ENCODE peak calls at places on chromosomes 3 and 15, in eight cellular contexts. Y is AG09309; L is suprapubic skin; M is upper lobe of right lung; G is CD8-positive, alpha-beta T cell; E is Calu3; Z is WERI-Rb-1; T is uterus. D is an unnamed sample.

GRCh38 chr3:31105438-31106077 is 211.1 kb upstream of the GADL1 start:
- DNase-seq in Y (peak; percentile 89), L (no peak), M (no peak), G (no peak), E (no peak), Z (no peak), T (no peak), D (peak; percentile 96)

GRCh38 chr3:108953700-108954099 is at the start of gene GUCA1C:
- DNase-seq in Y (no peak), L (no peak), M (no peak), G (no peak), E (no peak), Z (no peak), T (no peak), D (no peak)

GRCh38 chr3:32297366-32297765 is 58.9 kb downstream of the CMTM8 start:
- DNase-seq in Y (no peak), L (no peak), M (no peak), G (peak; percentile 57), E (no peak), Z (no peak), T (no peak), D (no peak)

GRCh38 chr3:135513106-135514063 is 452.1 kb upstream of the PPP2R3A start:
- DNase-seq in Y (no peak), L (no peak), M (no peak), G (no peak), E (peak; percentile 42), Z (no peak), T (no peak), D (peak; percentile 26)

GRCh38 chr15:78991879-78992278 is 47.0 kb upstream of the CTSH start:
- DNase-seq in Y (no peak), L (no peak), M (no peak), G (no peak), E (no peak), Z (no peak), T (no peak), D (no peak)

GRCh38 chr3:18062289-18063025 is 320.0 kb upstream of the TBC1D5 start:
- DNase-seq in Y (peak; percentile 37), L (no peak), M (no peak), G (no peak), E (no peak), Z (no peak), T (no peak), D (peak; percentile 47)

GRCh38 chr3:29642393-29643033 is 361.6 kb downstream of the RBMS3 start:
- DNase-seq in Y (peak; percentile 67), L (no peak), M (peak; percentile 13), G (no peak), E (no peak), Z (peak; percentile 65), T (no peak), D (peak; percentile 35)

GRCh38 chr15:90838066-90838465 is 30.3 kb upstream of the FURIN start:
- DNase-seq in Y (no peak), L (no peak), M (no peak), G (peak; percentile 92), E (no peak), Z (peak; percentile 58), T (no peak), D (no peak)

GRCh38 chr3:57227930-57228733 is 603 bp downstream of the APPL1 start:
- DNase-seq in Y (no peak), L (peak; percentile 71), M (peak; percentile 79), G (peak; percentile 65), E (peak; percentile 33), Z (peak; percentile 27), T (peak; percentile 42), D (peak; percentile 49)

GRCh38 chr15:83654379-83655236 is 685 bp downstream of the ADAMTSL3 start:
- DNase-seq in Y (no peak), L (no peak), M (no peak), G (no peak), E (no peak), Z (peak; percentile 32), T (peak; percentile 64), D (no peak)

GRCh38 chr15:48029656-48030055 is 91.1 kb upstream of the SLC24A5 start:
- DNase-seq in Y (no peak), L (no peak), M (no peak), G (no peak), E (no peak), Z (no peak), T (no peak), D (no peak)

GRCh38 chr3:24650839-24651238 is 156.2 kb upstream of the THRB start:
- DNase-seq in Y (no peak), L (no peak), M (no peak), G (no peak), E (no peak), Z (no peak), T (no peak), D (no peak)

GRCh38 chr3:74304419-74304818 is 310.0 kb downstream of the CNTN3 start:
- DNase-seq in Y (no peak), L (no peak), M (no peak), G (no peak), E (no peak), Z (no peak), T (no peak), D (no peak)

GRCh38 chr3:124764746-124765145 is 34.5 kb downstream of the UMPS start:
- DNase-seq in Y (no peak), L (no peak), M (no peak), G (no peak), E (no peak), Z (no peak), T (no peak), D (no peak)

GRCh38 chr15:45747426-45747825 is 112.6 kb downstream of the SQOR start:
- DNase-seq in Y (no peak), L (no peak), M (no peak), G (no peak), E (no peak), Z (no peak), T (no peak), D (peak; percentile 2)

GRCh38 chr3:50266808-50267207 is 2.1 kb upstream of the SEMA3B start:
- DNase-seq in Y (no peak), L (no peak), M (no peak), G (no peak), E (no peak), Z (no peak), T (no peak), D (no peak)

GRCh38 chr3:41933154-41933676 is 28.7 kb downstream of the ULK4 start:
- DNase-seq in Y (peak; percentile 86), L (no peak), M (no peak), G (no peak), E (no peak), Z (no peak), T (no peak), D (peak; percentile 81)

GRCh38 chr3:182612332-182612731 is 181.0 kb upstream of the ATP11B start:
- DNase-seq in Y (no peak), L (no peak), M (no peak), G (no peak), E (no peak), Z (no peak), T (no peak), D (no peak)

GRCh38 chr15:60589728-60590127 is 110.8 kb upstream of the ICE2 start:
- DNase-seq in Y (peak; percentile 46), L (no peak), M (no peak), G (no peak), E (no peak), Z (no peak), T (no peak), D (no peak)

GRCh38 chr3:156751461-156752025 is 74.6 kb upstream of the LEKR1 start:
- DNase-seq in Y (peak; percentile 98), L (peak; percentile 78), M (no peak), G (no peak), E (no peak), Z (no peak), T (peak; percentile 65), D (no peak)
- TF ChIP-seq CTCF in Y (peak; percentile 31), L (no peak), M (no peak), G (no peak), E (no peak), Z (no peak), T (no peak), D (no peak)

DNA sequence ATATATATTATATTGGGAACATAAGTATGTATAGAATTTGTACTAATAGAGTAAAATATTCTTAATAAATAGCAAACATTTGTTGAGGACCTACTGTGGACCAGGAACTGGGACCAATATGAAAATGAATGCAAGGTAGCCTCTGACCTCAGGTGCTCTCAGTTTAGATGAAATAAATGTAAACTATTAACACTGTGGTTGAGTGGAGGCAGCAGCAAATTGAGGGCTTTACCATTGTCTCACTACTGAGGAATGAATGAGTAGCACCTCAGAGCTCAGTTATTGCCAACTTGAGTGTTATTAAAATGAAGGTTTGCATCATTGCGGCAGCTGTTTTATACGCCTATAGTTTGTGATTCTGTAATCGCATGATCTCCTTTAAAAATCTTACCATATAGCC is 90.9 kb upstream of the CGNL1 start:
- DNase-seq in Y (no peak), L (no peak), M (no peak), G (no peak), E (no peak), Z (no peak), T (no peak), D (no peak)
- TF ChIP-seq CTCF in Y (no peak), L (no peak), M (no peak), G (no peak), E (no peak), Z (no peak), T (no peak), D (no peak)

DNA sequence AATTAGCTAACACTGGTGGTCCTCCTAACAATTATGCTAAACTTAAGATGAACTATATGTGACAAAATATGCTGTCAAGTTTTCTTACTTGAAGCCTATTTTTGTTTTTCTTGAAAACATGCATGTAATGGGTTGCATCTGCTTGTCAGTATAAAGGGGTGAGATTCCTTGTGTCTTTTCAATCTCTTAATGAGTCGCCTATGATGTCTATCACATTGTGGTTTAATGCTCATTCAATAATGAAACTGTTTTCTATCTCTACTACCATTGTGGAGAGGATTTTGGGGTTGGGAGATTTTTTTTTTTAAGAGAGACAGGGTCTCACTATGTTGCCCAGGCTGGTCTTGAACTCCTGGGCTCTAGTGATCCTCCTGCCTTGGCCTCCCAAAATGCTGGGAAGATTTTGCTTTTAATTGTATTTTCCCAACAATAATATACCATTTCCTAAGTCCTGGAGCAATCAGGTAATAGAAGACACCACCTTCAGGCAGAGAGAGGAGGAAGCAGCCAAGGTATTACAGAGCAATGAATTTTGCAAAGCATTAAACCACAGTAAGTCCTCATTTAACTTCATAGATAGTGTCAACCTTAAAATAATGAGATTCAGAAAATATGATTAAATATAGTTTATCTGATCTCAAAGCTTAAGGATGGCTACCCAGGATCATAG is 17.4 kb upstream of the TRMT10C start:
- DNase-seq in Y (no peak), L (no peak), M (no peak), G (no peak), E (no peak), Z (no peak), T (no peak), D (peak; percentile 4)
- TF ChIP-seq CTCF in Y (no peak), L (no peak), M (no peak), G (no peak), E (no peak), Z (peak; percentile 7), T (no peak), D (no peak)

DNA sequence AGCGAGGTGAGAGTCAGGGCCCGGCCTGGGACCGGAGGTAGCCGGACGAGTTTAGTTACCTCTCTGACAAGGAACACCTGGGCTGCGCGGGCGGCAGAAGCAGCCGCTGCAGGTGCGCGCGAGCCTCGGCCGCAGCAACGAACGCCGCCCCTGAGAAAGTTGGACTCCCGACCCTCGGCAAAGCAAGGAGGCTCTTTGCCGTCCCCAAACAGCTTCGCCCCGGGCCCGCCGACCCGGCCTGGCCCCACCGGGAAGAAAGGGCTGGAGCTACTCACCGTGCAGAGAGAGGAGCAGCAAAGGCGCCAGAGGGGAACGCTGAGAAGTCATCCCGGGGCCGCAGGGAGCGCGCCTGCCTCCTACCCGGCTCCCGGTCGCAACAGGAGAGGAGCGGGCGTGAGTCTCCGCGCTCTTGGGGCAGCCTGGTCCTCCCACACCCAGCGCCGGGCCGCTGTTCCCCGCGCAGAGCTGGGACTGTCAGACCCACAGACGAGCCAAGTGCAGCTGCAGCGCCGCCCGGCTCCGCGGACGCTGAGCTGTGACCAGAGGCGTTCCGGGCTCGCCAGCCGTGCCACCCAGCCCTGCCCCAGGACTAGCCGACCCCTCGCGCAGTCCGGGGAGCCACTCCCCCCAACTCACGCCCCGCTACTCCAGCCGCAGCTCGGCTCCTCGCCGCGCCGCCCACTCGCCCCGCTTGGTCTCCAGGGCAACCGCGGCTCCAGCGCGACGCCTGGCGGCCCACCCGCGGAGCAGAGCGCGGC is at the start of gene IGSF11:
- DNase-seq in Y (no peak), L (no peak), M (peak; percentile 79), G (peak; percentile 81), E (peak; percentile 79), Z (peak; percentile 87), T (peak; percentile 36), D (peak; percentile 32)
- TF ChIP-seq CTCF in Y (no peak), L (no peak), M (peak; percentile 31), G (peak; percentile 67), E (no peak), Z (peak; percentile 61), T (peak; percentile 45), D (peak; percentile 45)

D was measured in MCF 10A.